ENCODE peak calls at places on chromosomes 5 and 9, in four cellular contexts. E is SJSA1; N is CD4-positive, alpha-beta T cell; T is naive thymus-derived CD4-positive, alpha-beta T cell. G is an unnamed sample. For H3K27me3 and H3K9me3, the result is how much of the 10 kb centered on the place peaks cover.

GRCh38 chr5:34762321-34762871 is 76.6 kb upstream of the TTC23L start:
- DNase-seq in N (no peak), T (no peak), E (no peak), G (no peak)

GRCh38 chr5:107524111-107524510 is 146.6 kb downstream of the EFNA5 start:
- DNase-seq in T (no peak), E (no peak), N (no peak), G (no peak)

GRCh38 chr5:1648806-1649205 is 125.0 kb upstream of the LPCAT1 start:
- DNase-seq in T (no peak), N (no peak), E (no peak), G (no peak)

GRCh38 chr9:93893899-93894690 is 61.1 kb downstream of the BARX1 start:
- DNase-seq in T (no peak), E (peak), N (no peak), G (no peak)

GRCh38 chr9:116153765-116154333 is at the start of gene PAPPA:
- DNase-seq in E (no peak), N (no peak), T (no peak), G (no peak)

GRCh38 chr5:171750316-171750788 is 35.3 kb upstream of the SMIM23 start:
- DNase-seq in T (no peak), E (no peak), N (no peak), G (no peak)

GRCh38 chr5:76701298-76701697 is 14.6 kb upstream of the F2R start:
- DNase-seq in T (no peak), E (no peak), N (no peak), G (no peak)

GRCh38 chr5:16733597-16733996 is 116.8 kb upstream of the RETREG1 start:
- DNase-seq in E (no peak), T (no peak), N (no peak), G (no peak)

GRCh38 chr9:115373000-115373709 is 255.2 kb upstream of the TNC start:
- DNase-seq in N (no peak), T (no peak), E (peak), G (no peak)

DNA sequence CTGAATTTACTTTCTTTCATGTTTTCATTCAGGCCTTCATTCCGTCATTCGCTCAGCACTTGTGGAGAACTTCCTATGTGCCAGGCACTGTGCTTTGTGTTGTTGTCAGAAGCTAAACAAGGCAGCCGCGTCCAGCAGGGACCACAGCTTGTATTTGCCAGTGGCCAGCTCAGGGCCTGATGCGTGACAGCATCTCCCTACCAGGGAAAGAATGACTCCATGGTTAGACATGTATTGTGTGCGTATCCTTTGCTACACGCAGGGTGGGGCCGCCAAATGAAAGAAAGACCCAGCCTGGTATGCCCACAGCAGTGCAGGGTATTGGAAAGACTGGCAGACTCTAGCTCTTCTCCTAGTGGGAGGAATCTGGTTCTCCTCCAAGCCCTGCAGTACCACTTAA is 4.7 kb upstream of the COL27A1 start:
- DNase-seq in N (no peak), E (no peak), T (no peak), G (no peak)
- H3K27me3 ChIP-seq in N (half or more), E (under half), T (under half), G (under half)

DNA sequence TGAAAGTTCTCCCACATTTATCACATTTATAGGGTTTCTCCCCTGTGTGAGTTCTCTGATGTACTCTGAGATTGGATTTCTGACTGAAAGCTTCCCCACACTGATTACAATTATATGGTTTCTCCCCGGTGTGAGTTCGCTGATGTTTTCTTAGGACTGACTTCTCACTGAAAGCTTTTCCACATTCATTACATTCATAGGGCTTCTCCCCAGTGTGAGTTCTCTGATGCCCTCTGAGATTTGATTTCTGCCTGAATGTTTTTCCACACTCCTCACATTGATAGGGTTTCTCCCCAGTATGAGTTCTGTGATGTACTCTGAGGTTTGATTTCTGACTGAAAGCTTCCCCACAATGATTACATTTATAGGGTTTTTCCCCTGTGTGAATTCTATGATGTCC is 36.3 kb downstream of the ZNF782 start:
- DNase-seq in E (no peak), T (no peak), N (no peak), G (no peak)
- H3K9me3 ChIP-seq in E (under half), T (half or more), N (half or more), G (half or more)

DNA sequence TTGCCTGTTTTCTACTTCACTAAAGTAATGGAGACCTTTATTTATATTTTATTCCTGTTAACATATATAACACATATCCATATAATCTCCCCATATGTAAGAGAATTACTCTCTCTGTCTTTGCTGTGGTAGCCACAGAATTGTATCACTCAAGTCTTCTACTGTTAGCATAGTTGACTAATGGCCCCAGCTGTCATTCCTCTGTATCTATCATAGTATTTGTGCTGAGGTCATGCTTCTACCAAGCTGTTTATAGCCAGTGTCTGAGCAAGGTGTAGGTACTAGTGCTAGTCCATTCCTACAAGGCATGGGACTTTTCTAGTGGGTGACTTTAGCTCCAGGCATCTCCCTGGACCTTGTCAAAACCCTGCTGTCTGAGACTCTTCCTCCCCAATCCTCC is 244.1 kb downstream of the KIAA0825 start:
- DNase-seq in N (no peak), T (no peak), E (no peak), G (no peak)
- H3K27me3 ChIP-seq in N (under half), T (under half), E (under half), G (under half)

GRCh38 chr5:60993875-60994571 is 49.0 kb downstream of the NDUFAF2 start:
- DNase-seq in E (no peak), N (no peak), T (no peak), G (no peak)

GRCh38 chr5:60989790-60990189 is 44.8 kb downstream of the NDUFAF2 start:
- DNase-seq in T (no peak), E (no peak), N (no peak), G (no peak)

GRCh38 chr5:60992871-60993270 is 47.9 kb downstream of the NDUFAF2 start:
- DNase-seq in N (no peak), E (no peak), T (no peak), G (no peak)

GRCh38 chr5:60996368-60996767 is 51.4 kb downstream of the NDUFAF2 start:
- DNase-seq in N (no peak), T (no peak), E (no peak), G (no peak)

GRCh38 chr5:60993425-60993824 is 48.4 kb downstream of the NDUFAF2 start:
- DNase-seq in T (no peak), N (no peak), E (no peak), G (no peak)
- H3K9me3 ChIP-seq in T (under half), N (under half), E (under half), G (under half)

GRCh38 chr5:170499621-170500020 is 4.2 kb upstream of the KCNIP1 start:
- DNase-seq in E (no peak), T (no peak), N (no peak), G (no peak)
- H3K27me3 ChIP-seq in E (under half), T (under half), N (under half), G (under half)

G was measured in CD8-positive, alpha-beta memory T cell.